ENCODE peak calls at places on chromosomes 2 and 18, in four cellular contexts. C is fibroblast of lung, L is left lung, D is Peyer's patch. F is an unnamed sample. For H3K4me1, the result is how much of the 10 kb centered on the place peaks cover.

GRCh38 chr2:118014492-118014824 is 588 bp upstream of the CCDC93 start:
- DNase-seq in C (no peak), L (no peak), D (no peak), F (no peak)

GRCh38 chr2:66430195-66430905 is 4.6 kb upstream of the MEIS1 start:
- DNase-seq in C (no peak), L (no peak), D (no peak), F (no peak)

GRCh38 chr2:177474904-177475474 is 82.4 kb downstream of the AGPS start:
- DNase-seq in C (peak), L (no peak), D (no peak), F (no peak)

GRCh38 chr18:79326413-79327198 is 69.1 kb upstream of the NFATC1 start:
- DNase-seq in C (peak), L (no peak), D (no peak), F (no peak)

GRCh38 chr18:13376298-13376840 is 157.8 kb downstream of the LDLRAD4 start:
- DNase-seq in C (peak), L (no peak), D (no peak), F (no peak)

GRCh38 chr18:38651736-38652135 is 1086.1 kb upstream of the CELF4 start:
- DNase-seq in C (no peak), L (no peak), D (no peak), F (no peak)

GRCh38 chr2:20916604-20917286 is 93.8 kb upstream of the LDAH start:
- DNase-seq in C (peak), L (no peak), D (no peak), F (no peak)

GRCh38 chr2:10447300-10448207 is 573 bp downstream of the ODC1 start:
- DNase-seq in C (peak), L (no peak), D (peak), F (peak)

GRCh38 chr2:191917430-191917881 is 70.6 kb upstream of the CAVIN2 start:
- DNase-seq in C (peak), L (no peak), D (no peak), F (no peak)

GRCh38 chr2:54310314-54310713 is 54.3 kb upstream of the TSPYL6 start:
- DNase-seq in C (peak), L (no peak), D (no peak), F (no peak)

DNA sequence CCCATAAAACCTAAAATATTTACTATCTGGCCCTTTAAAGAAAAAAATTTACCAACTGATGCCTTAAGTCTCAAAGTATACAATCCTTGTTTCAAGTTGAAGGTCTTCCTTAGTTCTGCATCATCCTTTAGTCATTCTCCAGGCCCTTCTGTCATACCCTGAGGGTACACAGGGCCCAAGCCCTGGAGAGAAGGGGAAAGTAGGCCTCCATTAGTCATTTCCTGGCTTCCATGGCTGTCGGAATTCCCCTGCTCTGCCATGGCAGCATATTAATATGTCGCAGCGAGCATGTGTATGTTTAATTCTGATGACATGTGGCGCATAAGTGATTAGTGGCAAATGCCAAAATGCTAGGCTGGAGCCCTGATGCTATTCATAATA is 22.0 kb downstream of the GPR39 start:
- DNase-seq in C (peak), L (no peak), D (no peak), F (no peak)
- H3K4me3 ChIP-seq in C (no peak), L (no peak), D (no peak), F (no peak)

DNA sequence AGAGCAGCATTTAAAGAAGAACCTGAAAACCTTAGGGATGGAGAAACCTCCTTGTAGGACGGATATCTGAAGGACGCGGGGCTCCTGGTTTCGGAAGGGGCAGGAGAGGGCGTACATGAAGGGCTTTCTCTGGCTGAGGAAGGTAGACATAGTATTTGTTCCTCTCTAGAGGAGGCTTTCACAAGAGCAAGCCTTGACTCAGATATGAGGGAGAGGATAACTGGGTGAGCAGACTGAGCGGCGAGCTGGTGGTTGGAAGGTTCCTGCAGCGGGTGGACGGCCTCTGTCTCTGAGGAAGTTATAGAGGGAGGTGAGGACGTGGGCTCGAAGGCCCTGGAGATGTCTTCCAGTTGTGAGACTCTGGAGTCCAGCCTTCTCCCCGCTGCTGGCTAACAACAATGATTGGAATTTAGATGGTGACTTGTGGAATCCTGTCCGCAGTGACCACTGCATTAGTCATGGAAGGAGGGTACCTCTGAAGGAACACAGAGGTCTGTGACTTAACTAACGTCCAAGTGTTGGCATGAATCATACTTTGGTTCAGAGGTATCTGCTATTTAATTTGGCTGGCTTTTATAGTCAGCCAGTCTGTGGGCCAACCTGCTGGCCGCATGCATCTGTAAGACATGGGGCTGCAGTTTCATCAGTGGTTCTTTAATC is 80.9 kb downstream of the ASAP2 start:
- DNase-seq in C (peak), L (no peak), D (no peak), F (no peak)
- H3K4me1 ChIP-seq in C (under half), L (under half), D (under half), F (under half)

DNA sequence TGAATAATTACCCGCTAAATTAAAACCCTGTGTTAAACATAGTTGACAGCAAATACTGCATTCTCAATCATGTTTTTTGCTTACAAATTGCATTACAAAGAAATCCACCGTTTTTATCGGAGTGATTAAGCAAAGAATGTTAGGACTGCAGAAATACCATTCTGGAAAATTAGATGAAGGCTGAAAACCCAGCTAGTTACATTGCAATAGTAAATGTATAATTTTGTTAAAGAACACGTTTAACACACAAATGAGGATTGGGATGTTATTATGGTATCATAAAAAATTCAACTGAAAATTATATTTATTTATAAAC is 12.3 kb upstream of the GBX2 start:
- DNase-seq in C (no peak), L (no peak), D (no peak), F (no peak)
- H3K4me3 ChIP-seq in C (no peak), L (no peak), D (no peak), F (no peak)

DNA sequence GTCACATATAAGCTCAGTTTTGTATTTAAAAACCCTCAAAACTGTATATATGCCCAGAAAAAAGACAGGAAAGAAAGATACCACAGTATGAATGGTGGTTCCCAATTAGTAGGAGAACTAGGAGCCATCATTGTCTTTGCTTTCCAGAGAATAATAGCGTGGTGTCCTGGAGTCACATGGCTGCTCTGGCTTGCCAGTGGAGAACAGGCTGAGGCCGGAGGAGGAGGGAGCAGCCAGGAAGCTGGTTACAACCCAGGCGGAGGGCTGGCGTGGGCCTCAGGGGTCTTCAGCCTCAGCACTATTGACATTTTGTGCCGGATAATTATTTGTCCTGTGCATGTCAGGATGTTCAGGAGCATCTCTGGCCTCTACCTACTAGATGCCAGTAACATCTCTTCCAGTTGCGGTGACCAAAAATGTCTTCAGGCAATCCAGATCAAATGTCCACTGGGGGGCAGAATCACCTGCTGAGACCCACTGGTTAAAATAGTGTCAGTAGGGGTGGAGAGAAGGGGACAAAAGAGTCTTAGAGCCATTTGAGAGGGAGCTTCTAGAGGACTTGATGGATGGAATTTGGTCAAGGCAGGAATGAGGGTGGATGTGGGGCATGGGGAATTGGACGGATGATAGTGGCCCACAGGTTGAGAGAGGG is 144.8 kb downstream of the AGAP1 start:
- DNase-seq in C (no peak), L (no peak), D (no peak), F (no peak)
- H3K4me1 ChIP-seq in C (under half), L (under half), D (under half), F (under half)

F was measured in upper lobe of right lung.